ENCODE peak calls at places on chromosomes 11 and 22, in five cellular contexts. S, I, G, U and F are unnamed samples.

GRCh38 chr11:462107-462890 is 12.2 kb downstream of the PTDSS2 start:
- DNase-seq in S (no peak), I (no peak), G (no peak), U (no peak), F (no peak)

GRCh38 chr11:47185305-47186075 is 744 bp downstream of the PACSIN3 start:
- DNase-seq in S (peak), I (peak), G (peak), U (peak), F (peak)

GRCh38 chr22:37153901-37154300 is 4.2 kb upstream of the IL2RB start:
- DNase-seq in S (no peak), I (no peak), G (no peak), U (no peak), F (no peak)

GRCh38 chr22:36506637-36507517 is at the start of gene FOXRED2:
- DNase-seq in S (peak), I (peak), G (peak), U (peak), F (peak)

GRCh38 chr22:21101877-21102638 is 56.3 kb downstream of the LRRC74B start:
- DNase-seq in S (no peak), I (no peak), G (no peak), U (no peak), F (no peak)

GRCh38 chr11:92511522-92512203 is 287.0 kb downstream of the FAT3 start:
- DNase-seq in S (no peak), I (peak), G (no peak), U (no peak), F (peak)

GRCh38 chr11:115217726-115218311 is 286.4 kb downstream of the CADM1 start:
- DNase-seq in S (no peak), I (no peak), G (no peak), U (no peak), F (no peak)

GRCh38 chr11:113877673-113878060 is 2.3 kb upstream of the USP28 start:
- DNase-seq in S (no peak), I (no peak), G (no peak), U (no peak), F (no peak)

GRCh38 chr11:65498727-65498976 is 193 bp upstream of the MALAT1 start:
- DNase-seq in S (no peak), I (no peak), G (no peak), U (no peak), F (no peak)

GRCh38 chr11:65500262-65501004 is 1.6 kb downstream of the MALAT1 start:
- DNase-seq in S (no peak), I (peak), G (peak), U (no peak), F (no peak)

GRCh38 chr11:65498042-65498726 is 661 bp upstream of the MALAT1 start:
- DNase-seq in S (no peak), I (peak), G (peak), U (no peak), F (no peak)

GRCh38 chr11:65499713-65500261 is 942 bp downstream of the MALAT1 start:
- DNase-seq in S (no peak), I (no peak), G (no peak), U (no peak), F (no peak)

GRCh38 chr11:65498977-65499712 is at the start of gene MALAT1:
- DNase-seq in S (peak), I (peak), G (peak), U (peak), F (peak)
- H2BK120ac ChIP-seq in S (peak), I (peak), G (peak), U (peak), F (peak)

GRCh38 chr11:59680287-59681154 is 11.7 kb upstream of the PATL1 start:
- DNase-seq in S (peak), I (peak), G (peak), U (peak), F (peak)

GRCh38 chr11:59678118-59678812 is 9.4 kb upstream of the PATL1 start:
- DNase-seq in S (no peak), I (no peak), G (no peak), U (no peak), F (no peak)

GRCh38 chr11:59679347-59679746 is 10.5 kb upstream of the PATL1 start:
- DNase-seq in S (no peak), I (peak), G (no peak), U (no peak), F (no peak)

GRCh38 chr11:59676205-59676604 is 7.4 kb upstream of the PATL1 start:
- DNase-seq in S (no peak), I (no peak), G (no peak), U (no peak), F (no peak)

GRCh38 chr11:59678813-59679165 is 10.0 kb upstream of the PATL1 start:
- DNase-seq in S (no peak), I (no peak), G (no peak), U (no peak), F (no peak)
- H2BK120ac ChIP-seq in S (no peak), I (no peak), G (no peak), U (no peak), F (no peak)

GRCh38 chr11:132119573-132119972 is 749.2 kb downstream of the NTM start:
- DNase-seq in S (no peak), I (no peak), G (no peak), U (no peak), F (no peak)

GRCh38 chr11:132115454-132115853 is 745.0 kb downstream of the NTM start:
- DNase-seq in S (no peak), I (peak), G (peak), U (peak), F (no peak)

GRCh38 chr11:132114743-132115142 is 744.3 kb downstream of the NTM start:
- DNase-seq in S (no peak), I (no peak), G (no peak), U (no peak), F (no peak)

GRCh38 chr11:132114185-132114584 is 743.8 kb downstream of the NTM start:
- DNase-seq in S (no peak), I (peak), G (peak), U (peak), F (no peak)

GRCh38 chr11:132116516-132116915 is 746.1 kb downstream of the NTM start:
- DNase-seq in S (no peak), I (no peak), G (no peak), U (no peak), F (no peak)
- H2BK120ac ChIP-seq in S (no peak), I (no peak), G (no peak), U (no peak), F (no peak)

DNA sequence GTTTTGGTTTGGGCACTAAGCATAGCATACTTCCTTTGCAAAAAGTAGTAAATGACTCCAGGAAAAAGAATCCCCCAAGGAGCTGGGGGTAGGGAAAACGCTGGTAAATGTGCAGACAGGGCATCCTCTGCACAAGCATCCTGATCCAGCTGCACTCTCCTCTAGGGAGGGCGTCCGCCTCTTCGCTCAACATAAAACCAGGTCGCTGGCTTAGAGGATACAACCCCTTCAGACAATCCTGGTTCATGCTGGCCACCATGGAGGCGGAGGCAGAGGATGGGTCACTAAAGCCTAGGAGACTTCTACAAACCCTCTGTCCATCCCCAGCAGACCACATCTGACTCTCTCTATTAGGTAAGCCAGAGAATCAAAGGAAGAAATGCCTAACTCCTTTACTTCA is 14.2 kb downstream of the PCSK7 start:
- DNase-seq in S (no peak), I (no peak), G (no peak), U (no peak), F (no peak)
- H2BK120ac ChIP-seq in S (no peak), I (no peak), G (peak), U (no peak), F (no peak)

DNA sequence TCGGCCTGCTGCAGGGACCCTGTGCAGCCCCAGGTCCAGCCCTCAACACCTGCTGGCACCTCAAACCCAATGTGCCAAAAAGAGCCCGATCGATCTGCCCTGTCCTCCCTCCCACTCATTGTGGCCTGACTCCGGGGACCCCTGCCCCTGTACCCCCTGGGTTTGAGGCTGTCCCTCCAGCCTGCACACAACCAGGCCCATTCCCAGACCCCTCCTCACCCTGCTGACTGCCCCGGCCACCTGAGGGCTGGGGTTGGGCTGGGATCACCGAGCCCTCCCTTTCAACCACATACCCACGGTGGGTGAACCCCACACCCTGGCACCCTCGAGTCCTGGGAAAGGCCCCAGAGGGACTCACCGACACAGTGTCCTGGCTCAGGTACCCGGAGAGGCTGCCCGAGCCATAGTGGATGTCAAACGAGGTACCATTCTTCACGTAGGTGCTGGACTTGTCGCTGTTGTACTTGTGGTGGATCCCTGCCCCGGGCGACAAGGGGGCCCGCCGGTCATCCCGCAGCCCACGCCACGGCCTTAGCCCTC is 5.0 kb downstream of the CTSD start:
- DNase-seq in S (no peak), I (no peak), G (no peak), U (no peak), F (no peak)
- H2BK120ac ChIP-seq in S (no peak), I (no peak), G (no peak), U (no peak), F (no peak)

DNA sequence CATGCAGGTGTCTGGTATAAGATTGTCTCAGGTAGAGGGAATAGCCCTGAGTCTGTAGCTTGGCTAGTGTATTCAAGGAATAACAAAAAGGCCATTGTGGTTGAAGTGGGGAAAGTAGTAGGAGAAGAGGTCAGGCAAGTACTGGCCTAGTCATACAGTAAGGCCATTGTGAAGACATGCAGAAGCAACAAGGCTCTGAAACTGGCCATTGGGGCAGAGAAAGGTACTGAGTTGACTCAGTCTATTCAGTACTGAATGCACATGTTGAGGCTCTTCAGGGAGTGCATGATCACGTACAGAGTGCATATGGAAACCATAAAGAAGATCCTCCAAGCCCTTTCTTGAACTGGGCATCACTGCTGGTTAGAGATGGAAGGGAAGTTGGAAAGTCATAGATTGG is 477.6 kb downstream of the SOX6 start:
- DNase-seq in S (no peak), I (no peak), G (no peak), U (no peak), F (no peak)
- H2BK120ac ChIP-seq in S (no peak), I (no peak), G (no peak), U (no peak), F (no peak)